ENCODE peak calls at places on chromosomes 13 and 19, in eight cellular contexts. P is psoas muscle, F is AG04450, L is endodermal cell, Y is heart right ventricle, D is bronchial epithelial cell, G is fibroblast of pulmonary artery, S is AG09309. A is an unnamed sample.

GRCh38 chr19:44748426-44749254 is at the start of gene BCL3:
- DNase-seq in P (peak), F (no peak), L (peak), Y (peak), D (peak), G (peak), S (no peak), A (peak)

GRCh38 chr19:10431943-10432735 is 11.8 kb downstream of the PDE4A start:
- DNase-seq in P (peak), F (no peak), L (peak), Y (peak), D (no peak), G (peak), S (no peak), A (peak)

GRCh38 chr13:31045621-31046081 is 113.2 kb downstream of the TEX26 start:
- DNase-seq in P (peak), F (peak), L (peak), Y (no peak), D (peak), G (peak), S (peak), A (peak)

GRCh38 chr19:18284710-18285430 is 3.4 kb upstream of the JUND start:
- DNase-seq in P (no peak), F (no peak), L (no peak), Y (no peak), D (no peak), G (no peak), S (no peak), A (no peak)

GRCh38 chr19:50649433-50650391 is at the start of gene C19orf81:
- DNase-seq in P (no peak), F (no peak), L (peak), Y (no peak), D (no peak), G (peak), S (no peak), A (no peak)

GRCh38 chr13:112731667-112732616 is 42.1 kb downstream of the ATP11A start:
- DNase-seq in P (no peak), F (no peak), L (no peak), Y (no peak), D (no peak), G (no peak), S (no peak), A (no peak)

GRCh38 chr19:35462476-35462953 is 14.5 kb downstream of the FFAR2 start:
- DNase-seq in P (no peak), F (no peak), L (no peak), Y (no peak), D (no peak), G (no peak), S (no peak), A (no peak)

GRCh38 chr13:32861304-32861703 is 154.9 kb upstream of the KL start:
- DNase-seq in P (no peak), F (no peak), L (no peak), Y (no peak), D (no peak), G (no peak), S (no peak), A (no peak)

GRCh38 chr19:46451352-46451751 is 20.0 kb downstream of the PNMA8A start:
- DNase-seq in P (no peak), F (no peak), L (no peak), Y (no peak), D (peak), G (no peak), S (no peak), A (no peak)

GRCh38 chr19:48614436-48615144 is at the start of gene FAM83E:
- DNase-seq in P (no peak), F (no peak), L (peak), Y (no peak), D (peak), G (no peak), S (no peak), A (peak)

GRCh38 chr19:10256551-10256950 is 4.5 kb downstream of the MRPL4 start:
- DNase-seq in P (no peak), F (no peak), L (no peak), Y (no peak), D (no peak), G (no peak), S (no peak), A (no peak)

GRCh38 chr13:42820450-42820849 is 39.1 kb downstream of the FAM216B start:
- DNase-seq in P (no peak), F (no peak), L (no peak), Y (no peak), D (no peak), G (peak), S (no peak), A (no peak)

GRCh38 chr13:41465965-41466364 is 8.6 kb downstream of the RGCC start:
- DNase-seq in P (no peak), F (no peak), L (no peak), Y (no peak), D (no peak), G (no peak), S (no peak), A (no peak)

GRCh38 chr13:75687145-75687763 is 51.1 kb downstream of the LMO7 start:
- DNase-seq in P (no peak), F (no peak), L (no peak), Y (no peak), D (peak), G (peak), S (no peak), A (peak)
- TF ChIP-seq CTCF in P (peak), F (peak), L (peak), Y (peak), D (peak), G (peak), S (peak), A (peak)

DNA sequence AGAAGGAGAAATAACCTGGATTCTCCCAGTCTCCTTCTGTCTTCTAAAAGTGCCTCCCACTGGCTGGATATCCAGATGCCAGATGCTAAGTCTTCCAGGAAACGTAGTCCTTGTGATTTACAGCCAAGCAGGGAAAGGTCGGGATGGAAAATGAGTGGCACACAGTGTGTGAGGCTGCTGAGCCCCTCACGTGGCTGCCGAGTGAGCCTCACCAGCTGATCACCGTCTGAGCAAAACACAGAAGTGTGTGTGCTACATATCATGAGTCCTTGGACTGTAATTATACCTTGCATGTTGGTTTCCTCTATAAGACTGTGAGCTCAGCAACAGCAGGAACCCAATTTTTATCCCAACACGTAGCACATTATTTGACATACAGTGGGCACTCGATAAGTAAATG is 15.1 kb downstream of the LHFPL6 start:
- DNase-seq in P (no peak), F (no peak), L (no peak), Y (no peak), D (no peak), G (no peak), S (no peak), A (no peak)
- H3K4me3 ChIP-seq in P (no peak), F (no peak), L (no peak), Y (no peak), D (no peak), G (no peak), S (no peak), A (no peak)

DNA sequence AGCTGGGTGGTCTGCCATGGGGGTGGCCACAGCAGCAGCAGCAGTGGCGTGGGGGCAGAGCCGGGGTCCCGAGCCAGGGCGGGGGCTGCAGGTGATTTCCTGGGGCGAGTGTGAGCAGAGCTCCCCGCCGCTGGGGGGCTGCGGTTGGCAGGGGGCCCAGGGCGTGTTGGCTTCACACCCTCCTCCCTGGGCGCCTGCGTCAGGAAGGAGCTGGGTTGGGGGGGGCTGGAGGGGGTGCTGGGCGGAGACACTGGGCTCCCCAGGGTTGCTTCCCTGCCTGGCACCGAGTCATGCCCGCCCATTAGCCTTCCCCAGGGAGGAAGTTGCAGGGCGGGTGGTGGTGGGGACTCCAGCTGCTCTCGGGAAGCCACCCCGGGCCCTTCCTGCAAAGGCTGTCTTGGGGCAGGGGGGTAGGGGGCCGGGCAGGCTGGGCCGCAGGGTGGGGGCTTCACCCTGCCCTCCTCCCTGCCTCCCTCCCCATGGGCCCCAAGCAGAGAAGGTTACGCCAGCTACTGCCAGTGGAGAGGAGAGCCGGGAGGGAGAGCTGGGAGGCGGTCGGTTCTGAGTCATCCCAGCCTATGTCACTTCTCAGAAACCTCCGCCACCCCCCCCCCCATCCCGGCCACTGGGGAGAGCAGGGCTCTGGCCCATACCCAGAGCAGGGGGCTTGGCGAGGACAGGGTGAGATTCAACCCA is 4.6 kb downstream of the MIDN start:
- DNase-seq in P (peak), F (peak), L (peak), Y (peak), D (peak), G (peak), S (peak), A (peak)
- TF ChIP-seq CTCF in P (no peak), F (peak), L (no peak), Y (peak), D (peak), G (no peak), S (peak), A (peak)

GRCh38 chr13:27918041-27918917 is 1.5 kb upstream of the PDX1 start:
- DNase-seq in P (no peak), F (no peak), L (peak), Y (no peak), D (no peak), G (no peak), S (no peak), A (no peak)
- H3K4me3 ChIP-seq in P (no peak), F (no peak), L (no peak), Y (no peak), D (no peak), G (no peak), S (no peak), A (no peak)

A was measured in foreskin fibroblast.